ENCODE peak calls at places on chromosomes 12 and 14, in nine cellular contexts. One of them, this sample, is unnamed.

GRCh38 chr14:26775765-26776577 is 178.1 kb upstream of the NOVA1 start:
- DNase-seq in lung: no peak
- DNase-seq in mesendoderm: peak; percentile 59
- DNase-seq in ovary: no peak
- DNase-seq in testis: no peak
- DNase-seq in cardiac muscle cell: peak; percentile 67
- DNase-seq in trophoblast cell: no peak
- DNase-seq in GM23338: no peak
- DNase-seq in A549: peak; percentile 0
- DNase-seq in this sample: no peak

GRCh38 chr12:3529281-3529680 is 38.3 kb downstream of the PRMT8 start:
- DNase-seq in lung: no peak
- DNase-seq in mesendoderm: no peak
- DNase-seq in ovary: no peak
- DNase-seq in testis: no peak
- DNase-seq in cardiac muscle cell: no peak
- DNase-seq in trophoblast cell: peak; percentile 71
- DNase-seq in GM23338: no peak
- DNase-seq in A549: no peak
- DNase-seq in this sample: no peak

GRCh38 chr14:104697892-104698583 is 8.6 kb downstream of the INF2 start:
- DNase-seq in lung: no peak
- DNase-seq in mesendoderm: peak; percentile 60
- DNase-seq in ovary: no peak
- DNase-seq in testis: peak; percentile 51
- DNase-seq in cardiac muscle cell: no peak
- DNase-seq in trophoblast cell: no peak
- DNase-seq in GM23338: no peak
- DNase-seq in A549: no peak
- DNase-seq in this sample: no peak

GRCh38 chr12:124566181-124567034 is 1.0 kb downstream of the NCOR2 start:
- DNase-seq in lung: peak; percentile 91
- DNase-seq in mesendoderm: peak; percentile 94
- DNase-seq in ovary: peak; percentile 90
- DNase-seq in testis: peak; percentile 94
- DNase-seq in cardiac muscle cell: peak; percentile 78
- DNase-seq in trophoblast cell: peak; percentile 77
- DNase-seq in GM23338: peak; percentile 91
- DNase-seq in A549: peak; percentile 81
- DNase-seq in this sample: peak; percentile 92

GRCh38 chr12:59164991-59165718 is 244.9 kb upstream of the LRIG3 start:
- DNase-seq in lung: no peak
- DNase-seq in mesendoderm: peak; percentile 44
- DNase-seq in ovary: no peak
- DNase-seq in testis: no peak
- DNase-seq in cardiac muscle cell: peak; percentile 67
- DNase-seq in trophoblast cell: peak; percentile 95
- DNase-seq in GM23338: peak; percentile 76
- DNase-seq in A549: peak; percentile 42
- DNase-seq in this sample: no peak

GRCh38 chr12:132771126-132771838 is 9.7 kb upstream of the ANKLE2 start:
- DNase-seq in lung: no peak
- DNase-seq in mesendoderm: no peak
- DNase-seq in ovary: no peak
- DNase-seq in testis: no peak
- DNase-seq in cardiac muscle cell: no peak
- DNase-seq in trophoblast cell: no peak
- DNase-seq in GM23338: no peak
- DNase-seq in A549: no peak
- DNase-seq in this sample: no peak

GRCh38 chr12:98745578-98746391 is 100.7 kb downstream of the APAF1 start:
- DNase-seq in lung: no peak
- DNase-seq in mesendoderm: no peak
- DNase-seq in ovary: peak; percentile 33
- DNase-seq in testis: peak; percentile 36
- DNase-seq in cardiac muscle cell: peak; percentile 42
- DNase-seq in trophoblast cell: peak; percentile 59
- DNase-seq in GM23338: peak; percentile 57
- DNase-seq in A549: no peak
- DNase-seq in this sample: no peak

GRCh38 chr12:100564090-100564489 is 9.4 kb upstream of the GAS2L3 start:
- DNase-seq in lung: no peak
- DNase-seq in mesendoderm: peak; percentile 39
- DNase-seq in ovary: no peak
- DNase-seq in testis: no peak
- DNase-seq in cardiac muscle cell: peak; percentile 33
- DNase-seq in trophoblast cell: no peak
- DNase-seq in GM23338: peak; percentile 17
- DNase-seq in A549: no peak
- DNase-seq in this sample: no peak

GRCh38 chr12:93514853-93515252 is 47.5 kb downstream of the MRPL42 start:
- DNase-seq in lung: no peak
- DNase-seq in mesendoderm: no peak
- DNase-seq in ovary: no peak
- DNase-seq in testis: no peak
- DNase-seq in cardiac muscle cell: peak; percentile 52
- DNase-seq in trophoblast cell: no peak
- DNase-seq in GM23338: no peak
- DNase-seq in A549: no peak
- DNase-seq in this sample: no peak

GRCh38 chr12:110546339-110546738 is 36.8 kb downstream of the PPTC7 start:
- DNase-seq in lung: no peak
- DNase-seq in mesendoderm: no peak
- DNase-seq in ovary: no peak
- DNase-seq in testis: no peak
- DNase-seq in cardiac muscle cell: peak; percentile 83
- DNase-seq in trophoblast cell: peak; percentile 27
- DNase-seq in GM23338: no peak
- DNase-seq in A549: peak; percentile 28
- DNase-seq in this sample: no peak

GRCh38 chr14:23564181-23564812 is 3.3 kb downstream of the AP1G2 start:
- DNase-seq in lung: no peak
- DNase-seq in mesendoderm: no peak
- DNase-seq in ovary: no peak
- DNase-seq in testis: no peak
- DNase-seq in cardiac muscle cell: no peak
- DNase-seq in trophoblast cell: no peak
- DNase-seq in GM23338: no peak
- DNase-seq in A549: no peak
- DNase-seq in this sample: no peak

GRCh38 chr12:91590991-91591987 is 408.7 kb upstream of the DCN start:
- DNase-seq in lung: no peak
- DNase-seq in mesendoderm: no peak
- DNase-seq in ovary: no peak
- DNase-seq in testis: no peak
- DNase-seq in cardiac muscle cell: no peak
- DNase-seq in trophoblast cell: no peak
- DNase-seq in GM23338: no peak
- DNase-seq in A549: no peak
- DNase-seq in this sample: no peak

GRCh38 chr12:116389990-116390655 is 112.6 kb upstream of the MED13L start:
- DNase-seq in lung: no peak
- DNase-seq in mesendoderm: no peak
- DNase-seq in ovary: peak; percentile 43
- DNase-seq in testis: no peak
- DNase-seq in cardiac muscle cell: peak; percentile 94
- DNase-seq in trophoblast cell: peak; percentile 91
- DNase-seq in GM23338: no peak
- DNase-seq in A549: peak; percentile 73
- DNase-seq in this sample: no peak

GRCh38 chr12:70853326-70853725 is 67.2 kb downstream of the PTPRR start:
- DNase-seq in lung: peak; percentile 48
- DNase-seq in mesendoderm: no peak
- DNase-seq in ovary: peak; percentile 36
- DNase-seq in testis: no peak
- DNase-seq in cardiac muscle cell: peak; percentile 98
- DNase-seq in trophoblast cell: no peak
- DNase-seq in GM23338: no peak
- DNase-seq in A549: no peak
- DNase-seq in this sample: no peak

GRCh38 chr12:106954462-106955376 is 988 bp upstream of the TMEM263 start:
- DNase-seq in lung: no peak
- DNase-seq in mesendoderm: no peak
- DNase-seq in ovary: peak; percentile 53
- DNase-seq in testis: peak; percentile 71
- DNase-seq in cardiac muscle cell: peak; percentile 50
- DNase-seq in trophoblast cell: no peak
- DNase-seq in GM23338: peak; percentile 27
- DNase-seq in A549: no peak
- DNase-seq in this sample: peak; percentile 64

GRCh38 chr12:108854453-108855283 is 2.7 kb downstream of the SSH1 start:
- DNase-seq in lung: no peak
- DNase-seq in mesendoderm: no peak
- DNase-seq in ovary: peak; percentile 60
- DNase-seq in testis: peak; percentile 42
- DNase-seq in cardiac muscle cell: peak; percentile 94
- DNase-seq in trophoblast cell: no peak
- DNase-seq in GM23338: no peak
- DNase-seq in A549: peak; percentile 96
- DNase-seq in this sample: peak; percentile 85

GRCh38 chr12:108852674-108853073 is 4.7 kb downstream of the SSH1 start:
- DNase-seq in lung: no peak
- DNase-seq in mesendoderm: no peak
- DNase-seq in ovary: no peak
- DNase-seq in testis: no peak
- DNase-seq in cardiac muscle cell: peak; percentile 79
- DNase-seq in trophoblast cell: no peak
- DNase-seq in GM23338: no peak
- DNase-seq in A549: peak; percentile 66
- DNase-seq in this sample: no peak

GRCh38 chr12:108854055-108854452 is 3.3 kb downstream of the SSH1 start:
- DNase-seq in lung: no peak
- DNase-seq in mesendoderm: peak; percentile 49
- DNase-seq in ovary: peak; percentile 64
- DNase-seq in testis: peak; percentile 43
- DNase-seq in cardiac muscle cell: peak; percentile 92
- DNase-seq in trophoblast cell: no peak
- DNase-seq in GM23338: no peak
- DNase-seq in A549: peak; percentile 82
- DNase-seq in this sample: no peak

GRCh38 chr12:108855284-108856169 is 1.9 kb downstream of the SSH1 start:
- DNase-seq in lung: no peak
- DNase-seq in mesendoderm: peak; percentile 59
- DNase-seq in ovary: no peak
- DNase-seq in testis: peak; percentile 55
- DNase-seq in cardiac muscle cell: peak; percentile 69
- DNase-seq in trophoblast cell: no peak
- DNase-seq in GM23338: no peak
- DNase-seq in A549: no peak
- DNase-seq in this sample: no peak

GRCh38 chr12:108853426-108853825 is 4.0 kb downstream of the SSH1 start:
- DNase-seq in lung: no peak
- DNase-seq in mesendoderm: no peak
- DNase-seq in ovary: no peak
- DNase-seq in testis: no peak
- DNase-seq in cardiac muscle cell: no peak
- DNase-seq in trophoblast cell: no peak
- DNase-seq in GM23338: no peak
- DNase-seq in A549: no peak
- DNase-seq in this sample: no peak
- H3K4me3 ChIP-seq in lung: no peak overlapping the region
- H3K4me3 ChIP-seq in mesendoderm: no peak overlapping the region
- H3K4me3 ChIP-seq in ovary: no peak overlapping the region
- H3K4me3 ChIP-seq in testis: no peak overlapping the region
- H3K4me3 ChIP-seq in cardiac muscle cell: no peak overlapping the region
- H3K4me3 ChIP-seq in trophoblast cell: no peak overlapping the region
- H3K4me3 ChIP-seq in GM23338: no peak overlapping the region
- H3K4me3 ChIP-seq in A549: peak overlapping the region; percentile 17
- H3K4me3 ChIP-seq in this sample: no peak overlapping the region

GRCh38 chr14:64612021-64612380 is 62.2 kb downstream of the PPP1R36 start:
- DNase-seq in lung: no peak
- DNase-seq in mesendoderm: peak; percentile 89
- DNase-seq in ovary: no peak
- DNase-seq in testis: no peak
- DNase-seq in cardiac muscle cell: peak; percentile 78
- DNase-seq in trophoblast cell: no peak
- DNase-seq in GM23338: no peak
- DNase-seq in A549: peak; percentile 67
- DNase-seq in this sample: no peak
- H3K27ac ChIP-seq in lung: no peak overlapping the region
- H3K27ac ChIP-seq in mesendoderm: no peak overlapping the region
- H3K27ac ChIP-seq in ovary: no peak overlapping the region
- H3K27ac ChIP-seq in testis: no peak overlapping the region
- H3K27ac ChIP-seq in cardiac muscle cell: peak overlapping the region; percentile 24
- H3K27ac ChIP-seq in trophoblast cell: no peak overlapping the region
- H3K27ac ChIP-seq in GM23338: no peak overlapping the region
- H3K27ac ChIP-seq in A549: peak overlapping the region; percentile 46
- H3K27ac ChIP-seq in this sample: no peak overlapping the region

DNA sequence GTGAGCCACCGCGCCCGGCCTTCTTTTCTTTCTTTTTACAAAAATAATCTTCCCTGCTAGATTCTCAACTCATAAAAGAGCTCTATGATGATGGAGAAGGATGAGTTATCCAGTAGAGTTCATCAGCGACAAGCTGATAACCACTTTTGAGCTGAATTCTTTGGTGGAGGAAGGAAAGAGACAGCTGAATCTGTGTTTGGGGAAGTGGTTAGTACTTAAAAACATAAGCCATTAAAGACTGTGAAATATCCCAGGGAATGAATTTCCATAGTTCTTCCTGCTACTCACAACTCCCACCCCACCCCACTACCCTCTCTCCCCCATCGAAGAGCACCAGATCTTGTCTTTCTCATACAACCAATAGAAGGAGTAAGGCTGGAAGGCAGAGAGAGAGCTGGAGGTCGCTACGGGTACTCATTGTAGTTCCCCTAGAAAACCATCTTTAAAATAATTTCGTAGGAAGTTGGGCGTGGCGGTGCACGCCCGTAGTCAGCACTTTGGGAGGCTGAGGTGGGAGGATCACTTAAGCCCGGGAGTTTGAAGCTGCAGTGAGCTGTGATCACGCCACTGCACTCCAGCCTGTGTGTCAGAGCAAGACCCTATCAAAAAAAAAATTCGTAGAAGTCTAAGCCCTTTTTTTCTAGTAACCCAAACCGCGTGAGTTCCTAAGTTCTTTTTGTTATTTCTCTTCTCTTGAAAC is 640 bp upstream of the ESPL1 start:
- DNase-seq in lung: no peak
- DNase-seq in mesendoderm: no peak
- DNase-seq in ovary: no peak
- DNase-seq in testis: no peak
- DNase-seq in cardiac muscle cell: no peak
- DNase-seq in trophoblast cell: no peak
- DNase-seq in GM23338: no peak
- DNase-seq in A549: peak; percentile 38
- DNase-seq in this sample: no peak
- H3K4me3 ChIP-seq in lung: no peak overlapping the region
- H3K4me3 ChIP-seq in mesendoderm: no peak overlapping the region
- H3K4me3 ChIP-seq in ovary: peak overlapping the region; percentile 51
- H3K4me3 ChIP-seq in testis: peak overlapping the region; percentile 68
- H3K4me3 ChIP-seq in cardiac muscle cell: peak overlapping the region; percentile 51
- H3K4me3 ChIP-seq in trophoblast cell: no peak overlapping the region
- H3K4me3 ChIP-seq in GM23338: peak overlapping the region; percentile 96
- H3K4me3 ChIP-seq in A549: peak overlapping the region; percentile 65
- H3K4me3 ChIP-seq in this sample: peak overlapping the region; percentile 42

DNA sequence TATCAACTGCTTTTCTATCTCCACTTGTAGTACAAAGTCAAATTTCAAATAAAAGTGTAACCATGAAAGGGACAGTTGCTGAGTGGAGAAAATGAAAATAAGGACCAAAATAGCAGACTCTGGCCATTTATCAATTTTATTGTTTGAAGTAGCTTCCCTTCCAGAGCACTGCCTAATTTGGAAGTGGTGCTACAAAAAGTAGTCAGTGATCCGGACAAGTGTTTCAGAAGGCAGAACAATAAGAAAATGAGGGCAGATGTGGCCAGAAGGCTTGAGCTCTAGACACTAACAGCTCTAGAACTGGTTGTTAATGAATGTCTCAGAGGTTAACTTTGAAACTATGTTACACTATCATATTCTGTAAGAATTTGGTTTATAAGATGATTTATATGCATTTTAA is 48.9 kb downstream of the ABCC9 start:
- DNase-seq in lung: no peak
- DNase-seq in mesendoderm: no peak
- DNase-seq in ovary: no peak
- DNase-seq in testis: no peak
- DNase-seq in cardiac muscle cell: no peak
- DNase-seq in trophoblast cell: no peak
- DNase-seq in GM23338: no peak
- DNase-seq in A549: no peak
- DNase-seq in this sample: no peak
- H3K27ac ChIP-seq in lung: no peak overlapping the region
- H3K27ac ChIP-seq in mesendoderm: no peak overlapping the region
- H3K27ac ChIP-seq in ovary: no peak overlapping the region
- H3K27ac ChIP-seq in testis: no peak overlapping the region
- H3K27ac ChIP-seq in cardiac muscle cell: no peak overlapping the region
- H3K27ac ChIP-seq in trophoblast cell: no peak overlapping the region
- H3K27ac ChIP-seq in GM23338: no peak overlapping the region
- H3K27ac ChIP-seq in A549: no peak overlapping the region
- H3K27ac ChIP-seq in this sample: peak overlapping the region; percentile 67

This sample was measured in aorta.